ENCODE peak calls at places on chromosomes 12 and 14, in nine cellular contexts. N, K, M, S, D, Q, U, J and B are unnamed samples.

GRCh38 chr14:37384870-37385596 is 187.3 kb downstream of the MIPOL1 start:
- DNase-seq in M (no peak), Q (peak), D (no peak), N (no peak), U (no peak), S (no peak), J (no peak), K (no peak), B (no peak)

GRCh38 chr12:46475972-46476645 is 103.5 kb upstream of the SLC38A2 start:
- DNase-seq in U (no peak), D (no peak), J (no peak), M (no peak), S (no peak), Q (no peak), N (no peak), K (no peak), B (no peak)

GRCh38 chr14:50047274-50047676 is 69.1 kb downstream of the VCPKMT start:
- DNase-seq in U (no peak), N (peak), J (peak), S (peak), Q (no peak), D (peak), K (peak), M (no peak), B (peak)

GRCh38 chr12:2498961-2499500 is 295.7 kb upstream of the FKBP4 start:
- DNase-seq in M (no peak), D (no peak), K (no peak), Q (no peak), U (no peak), S (no peak), N (peak), J (no peak), B (no peak)

GRCh38 chr14:88043523-88043922 is 38.6 kb downstream of the GPR65 start:
- DNase-seq in J (no peak), M (no peak), Q (peak), U (no peak), K (no peak), N (no peak), D (no peak), S (no peak), B (no peak)

GRCh38 chr14:68807148-68807600 is 14.3 kb upstream of the ZFP36L1 start:
- DNase-seq in M (peak), N (peak), K (peak), J (no peak), D (peak), Q (peak), U (peak), S (no peak), B (no peak)

GRCh38 chr12:53100466-53101151 is 2.7 kb upstream of the SOAT2 start:
- DNase-seq in M (no peak), S (no peak), D (no peak), U (no peak), K (no peak), J (no peak), Q (no peak), N (no peak), B (no peak)

GRCh38 chr12:104750061-104750460 is 208.0 kb downstream of the SLC41A2 start:
- DNase-seq in D (no peak), Q (no peak), J (no peak), M (peak), K (peak), N (no peak), S (no peak), U (peak), B (peak)

GRCh38 chr14:33512201-33512600 is 438.7 kb downstream of the EGLN3 start:
- DNase-seq in K (peak), Q (no peak), N (no peak), M (no peak), J (no peak), S (no peak), U (no peak), D (no peak), B (no peak)

GRCh38 chr14:31947076-31947475 is 130.0 kb upstream of the ARHGAP5 start:
- DNase-seq in Q (no peak), K (no peak), S (no peak), J (no peak), U (no peak), N (no peak), M (no peak), D (no peak), B (no peak)
- TF ChIP-seq POLR2A in Q (no peak), K (no peak), S (no peak), J (no peak), U (no peak), N (no peak), M (no peak), D (no peak), B (no peak)

GRCh38 chr12:4604684-4605193 is 42.7 kb downstream of the DYRK4 start:
- DNase-seq in Q (peak), J (peak), K (peak), S (peak), D (peak), U (peak), N (peak), M (peak), B (peak)
- TF ChIP-seq POLR2A in Q (peak), J (peak), K (no peak), S (peak), D (no peak), U (no peak), N (peak), M (no peak), B (peak)

GRCh38 chr14:105986896-105987284 is 460.5 kb downstream of the TMEM121 start:
- DNase-seq in Q (no peak), K (no peak), S (no peak), U (no peak), N (no peak), M (no peak), J (no peak), D (no peak), B (no peak)
- TF ChIP-seq POLR2A in Q (no peak), K (no peak), S (no peak), U (no peak), N (no peak), M (no peak), J (no peak), D (no peak), B (no peak)

GRCh38 chr14:53881161-53881846 is 75.3 kb downstream of the BMP4 start:
- DNase-seq in Q (peak), D (no peak), N (no peak), K (no peak), U (peak), S (no peak), M (no peak), J (no peak), B (no peak)
- TF ChIP-seq POLR2A in Q (no peak), D (no peak), N (no peak), K (no peak), U (no peak), S (no peak), M (no peak), J (no peak), B (no peak)

GRCh38 chr12:119154435-119154818 is 24.3 kb upstream of the HSPB8 start:
- DNase-seq in N (no peak), U (no peak), K (no peak), M (no peak), J (no peak), Q (peak), S (no peak), D (no peak), B (no peak)

GRCh38 chr12:119157528-119157927 is 21.2 kb upstream of the HSPB8 start:
- DNase-seq in Q (no peak), U (no peak), S (no peak), M (no peak), J (no peak), K (no peak), D (no peak), N (no peak), B (no peak)

GRCh38 chr12:119159844-119160243 is 18.9 kb upstream of the HSPB8 start:
- DNase-seq in J (no peak), Q (no peak), K (no peak), D (no peak), M (no peak), S (no peak), U (no peak), N (no peak), B (no peak)

GRCh38 chr12:119156401-119156800 is 22.3 kb upstream of the HSPB8 start:
- DNase-seq in Q (peak), S (no peak), D (no peak), M (no peak), U (no peak), J (no peak), K (no peak), N (no peak), B (no peak)

GRCh38 chr12:119158004-119158776 is 20.5 kb upstream of the HSPB8 start:
- DNase-seq in K (no peak), S (no peak), N (no peak), M (no peak), D (no peak), J (no peak), Q (no peak), U (no peak), B (no peak)
- TF ChIP-seq POLR2A in K (no peak), S (no peak), N (no peak), M (no peak), D (no peak), J (no peak), Q (no peak), U (no peak), B (no peak)

GRCh38 chr12:119877639-119877948 is 474 bp upstream of the CIT start:
- DNase-seq in J (no peak), Q (no peak), U (no peak), S (no peak), D (no peak), N (no peak), M (no peak), K (no peak), B (no peak)

GRCh38 chr12:119876761-119877638 is at the start of gene CIT:
- DNase-seq in D (peak), J (peak), M (peak), K (peak), Q (peak), N (peak), U (peak), S (peak), B (peak)
- TF ChIP-seq POLR2A in D (no peak), J (no peak), M (no peak), K (no peak), Q (no peak), N (no peak), U (no peak), S (peak), B (no peak)